ENCODE peak calls at places on chromosome 13, in ten cellular contexts. X is fibroblast of lung; V is fibroblast of villous mesenchyme; N is colonic mucosa; T is AG10803; B is WTC11; L is nephron progenitor cell; J is CD4-positive, alpha-beta T cell; I is neural progenitor cell; U is activated CD8-positive, alpha-beta T cell treated with anti-CD3 and anti-CD28 coated beads for 36 hours. P is an unnamed sample.

GRCh38 chr13:107765724-107766436 is 449.5 kb downstream of the LIG4 start:
- DNase-seq in X (no peak), V (no peak), N (no peak), T (no peak), B (no peak), L (no peak), J (no peak), I (no peak), U (no peak), P (no peak)

GRCh38 chr13:45511310-45512147 is 46.8 kb downstream of the COG3 start:
- DNase-seq in X (peak), V (peak), N (peak), T (peak), B (no peak), L (peak), J (no peak), I (peak), U (peak), P (no peak)

GRCh38 chr13:29538625-29538976 is 56.9 kb downstream of the SLC7A1 start:
- DNase-seq in X (peak), V (peak), N (no peak), T (peak), B (no peak), L (no peak), J (no peak), I (no peak), U (no peak), P (no peak)

GRCh38 chr13:80215368-80215767 is 125.6 kb downstream of the SPRY2 start:
- DNase-seq in X (peak), V (peak), N (no peak), T (peak), B (no peak), L (no peak), J (no peak), I (no peak), U (no peak), P (no peak)

GRCh38 chr13:79482271-79482970 is 1.5 kb downstream of the NDFIP2 start:
- DNase-seq in X (no peak), V (no peak), N (no peak), T (peak), B (no peak), L (no peak), J (no peak), I (no peak), U (no peak), P (no peak)

GRCh38 chr13:84430015-84430414 is 547.7 kb upstream of the SLITRK1 start:
- DNase-seq in X (no peak), V (no peak), N (no peak), T (peak), B (no peak), L (no peak), J (no peak), I (no peak), U (no peak), P (no peak)

GRCh38 chr13:60351326-60351725 is 45.7 kb upstream of the TDRD3 start:
- DNase-seq in X (peak), V (peak), N (no peak), T (peak), B (no peak), L (no peak), J (no peak), I (no peak), U (no peak), P (no peak)

GRCh38 chr13:82330499-82330898 is 1551.8 kb downstream of the SLITRK1 start:
- DNase-seq in X (peak), V (no peak), N (no peak), T (no peak), B (no peak), L (no peak), J (no peak), I (no peak), U (no peak), P (no peak)

GRCh38 chr13:20990910-20991525 is 70.4 kb downstream of the LATS2 start:
- DNase-seq in X (no peak), V (no peak), N (no peak), T (no peak), B (no peak), L (no peak), J (no peak), I (no peak), U (no peak), P (no peak)

GRCh38 chr13:24716011-24716410 is 35.8 kb downstream of the ATP12A start:
- DNase-seq in X (no peak), V (no peak), N (no peak), T (no peak), B (no peak), L (no peak), J (no peak), I (no peak), U (no peak), P (no peak)

GRCh38 chr13:39410089-39410901 is 192.7 kb downstream of the LHFPL6 start:
- DNase-seq in X (peak), V (peak), N (no peak), T (peak), B (no peak), L (no peak), J (no peak), I (no peak), U (no peak), P (no peak)

GRCh38 chr13:102028846-102029245 is 373.0 kb downstream of the FGF14 start:
- DNase-seq in X (no peak), V (no peak), N (no peak), T (no peak), B (no peak), L (no peak), J (no peak), I (no peak), U (no peak), P (no peak)

GRCh38 chr13:93345642-93346220 is 119.1 kb downstream of the GPC6 start:
- DNase-seq in X (no peak), V (peak), N (no peak), T (peak), B (no peak), L (no peak), J (no peak), I (no peak), U (no peak), P (no peak)

GRCh38 chr13:112346173-112346898 is 29.8 kb upstream of the SPACA7 start:
- DNase-seq in X (no peak), V (no peak), N (no peak), T (no peak), B (peak), L (peak), J (no peak), I (peak), U (peak), P (no peak)

GRCh38 chr13:61146158-61146557 is 269.5 kb downstream of the PCDH20 start:
- DNase-seq in X (no peak), V (no peak), N (no peak), T (no peak), B (no peak), L (no peak), J (no peak), I (no peak), U (no peak), P (no peak)

GRCh38 chr13:25679154-25679553 is 307.4 kb downstream of the ATP8A2 start:
- DNase-seq in X (no peak), V (no peak), N (no peak), T (no peak), B (no peak), L (no peak), J (no peak), I (no peak), U (no peak), P (no peak)

GRCh38 chr13:30743319-30744055 is 8.1 kb downstream of the ALOX5AP start:
- DNase-seq in X (peak), V (peak), N (peak), T (peak), B (no peak), L (no peak), J (no peak), I (no peak), U (peak), P (no peak)

GRCh38 chr13:35996360-35996759 is 134.8 kb downstream of the DCLK1 start:
- DNase-seq in X (no peak), V (no peak), N (no peak), T (no peak), B (no peak), L (no peak), J (no peak), I (no peak), U (no peak), P (no peak)

GRCh38 chr13:37306778-37307544 is 201.5 kb upstream of the CSNK1A1L start:
- DNase-seq in X (peak), V (peak), N (no peak), T (peak), B (no peak), L (no peak), J (no peak), I (no peak), U (no peak), P (no peak)

GRCh38 chr13:73625562-73626339 is 508.5 kb downstream of the KLF12 start:
- DNase-seq in X (no peak), V (no peak), N (no peak), T (no peak), B (no peak), L (no peak), J (peak), I (no peak), U (peak), P (no peak)

GRCh38 chr13:101996906-101997408 is 404.9 kb downstream of the FGF14 start:
- DNase-seq in X (no peak), V (no peak), N (no peak), T (no peak), B (no peak), L (no peak), J (no peak), I (no peak), U (no peak), P (no peak)

GRCh38 chr13:50124536-50125305 is 109.5 kb downstream of the KCNRG start:
- DNase-seq in X (peak), V (peak), N (peak), T (peak), B (peak), L (peak), J (peak), I (peak), U (no peak), P (peak)

GRCh38 chr13:76293346-76293745 is 592.9 kb downstream of the KCTD12 start:
- DNase-seq in X (peak), V (peak), N (no peak), T (peak), B (no peak), L (no peak), J (no peak), I (no peak), U (no peak), P (no peak)

GRCh38 chr13:94050039-94050438 is 429.4 kb downstream of the DCT start:
- DNase-seq in X (no peak), V (no peak), N (no peak), T (no peak), B (no peak), L (no peak), J (no peak), I (no peak), U (no peak), P (no peak)

GRCh38 chr13:59494560-59494970 is 669.2 kb downstream of the DIAPH3 start:
- DNase-seq in X (peak), V (peak), N (no peak), T (peak), B (no peak), L (no peak), J (no peak), I (no peak), U (no peak), P (no peak)

GRCh38 chr13:20967340-20967739 is 64.8 kb upstream of the XPO4 start:
- DNase-seq in X (no peak), V (no peak), N (no peak), T (no peak), B (no peak), L (no peak), J (no peak), I (no peak), U (no peak), P (no peak)

GRCh38 chr13:93932901-93933300 is 546.6 kb downstream of the DCT start:
- DNase-seq in X (no peak), V (no peak), N (no peak), T (no peak), B (no peak), L (no peak), J (no peak), I (no peak), U (no peak), P (no peak)

DNA sequence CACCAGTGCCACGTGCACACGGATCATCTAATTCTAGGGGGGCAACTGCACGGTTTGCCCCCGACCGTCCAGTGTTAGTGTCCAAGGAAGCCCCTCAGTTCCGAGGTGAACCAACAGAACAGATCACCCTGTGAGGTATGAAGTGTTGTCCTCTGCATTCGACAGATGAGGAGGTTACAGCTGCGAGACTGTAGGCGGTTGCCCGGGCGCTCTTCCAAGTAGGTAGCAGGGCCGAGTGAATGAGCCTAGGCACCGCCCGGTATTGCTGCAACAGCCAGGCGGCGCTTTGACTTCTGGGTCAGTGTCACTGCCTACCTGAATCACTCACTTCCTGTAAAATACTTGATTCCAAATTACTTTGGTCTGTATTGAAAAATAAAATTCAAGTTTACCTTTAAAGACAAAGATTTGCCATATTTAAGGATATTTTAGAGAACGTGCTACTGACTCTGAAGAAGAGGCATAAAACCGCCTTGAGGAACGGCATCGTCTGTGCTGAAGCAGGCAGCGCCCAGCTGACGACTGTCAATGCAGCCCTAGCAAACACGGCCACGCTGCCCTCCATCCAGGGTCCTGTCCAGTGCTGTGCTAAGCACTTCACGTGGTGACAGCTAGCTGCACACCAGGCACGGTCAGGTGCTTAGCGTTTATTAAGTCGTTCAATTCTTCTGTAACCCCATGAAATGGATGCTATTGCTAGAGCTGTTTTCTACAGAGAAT is 19.3 kb upstream of the RASA3 start:
- DNase-seq in X (peak), V (no peak), N (peak), T (no peak), B (no peak), L (no peak), J (peak), I (no peak), U (peak), P (no peak)
- TF ChIP-seq CTCF in X (no peak), V (no peak), N (no peak), T (no peak), B (no peak), L (no peak), J (no peak), I (no peak), U (no peak), P (no peak)

GRCh38 chr13:77696006-77696862 is 1.3 kb upstream of the SLAIN1 start:
- DNase-seq in X (no peak), V (no peak), N (no peak), T (no peak), B (no peak), L (no peak), J (no peak), I (peak), U (no peak), P (no peak)

GRCh38 chr13:77697208-77698103 is at the start of gene SLAIN1:
- DNase-seq in X (peak), V (no peak), N (peak), T (no peak), B (peak), L (peak), J (peak), I (peak), U (peak), P (no peak)

GRCh38 chr13:77696863-77697207 is 652 bp upstream of the SLAIN1 start:
- DNase-seq in X (no peak), V (no peak), N (no peak), T (no peak), B (no peak), L (no peak), J (no peak), I (no peak), U (no peak), P (no peak)

GRCh38 chr13:77699059-77699680 is 1.7 kb downstream of the SLAIN1 start:
- DNase-seq in X (no peak), V (no peak), N (no peak), T (no peak), B (no peak), L (no peak), J (no peak), I (no peak), U (no peak), P (no peak)

GRCh38 chr13:77698211-77699058 is 948 bp downstream of the SLAIN1 start:
- DNase-seq in X (peak), V (no peak), N (peak), T (peak), B (peak), L (peak), J (peak), I (peak), U (peak), P (no peak)
- TF ChIP-seq CTCF in X (no peak), V (no peak), N (no peak), T (no peak), B (no peak), L (no peak), J (no peak), I (peak), U (no peak), P (no peak)

GRCh38 chr13:51479199-51479523 is 26.3 kb upstream of the INTS6 start:
- DNase-seq in X (peak), V (no peak), N (no peak), T (peak), B (no peak), L (no peak), J (no peak), I (no peak), U (no peak), P (no peak)
- TF ChIP-seq CTCF in X (no peak), V (no peak), N (no peak), T (no peak), B (no peak), L (no peak), J (no peak), I (no peak), U (no peak), P (no peak)

GRCh38 chr13:42660367-42660965 is 86.5 kb downstream of the TNFSF11 start:
- DNase-seq in X (peak), V (peak), N (no peak), T (peak), B (no peak), L (no peak), J (no peak), I (no peak), U (no peak), P (no peak)
- TF ChIP-seq CTCF in X (peak), V (peak), N (no peak), T (peak), B (no peak), L (no peak), J (no peak), I (no peak), U (no peak), P (peak)

GRCh38 chr13:41013834-41014233 is 5.3 kb downstream of the ELF1 start:
- DNase-seq in X (no peak), V (no peak), N (no peak), T (no peak), B (no peak), L (no peak), J (no peak), I (no peak), U (no peak), P (no peak)

GRCh38 chr13:41011382-41011956 is 7.6 kb downstream of the ELF1 start:
- DNase-seq in X (no peak), V (no peak), N (no peak), T (no peak), B (no peak), L (no peak), J (no peak), I (no peak), U (no peak), P (no peak)

GRCh38 chr13:41008349-41008980 is 10.7 kb downstream of the ELF1 start:
- DNase-seq in X (peak), V (peak), N (no peak), T (peak), B (no peak), L (no peak), J (no peak), I (no peak), U (no peak), P (no peak)

GRCh38 chr13:41015920-41016319 is 3.2 kb downstream of the ELF1 start:
- DNase-seq in X (no peak), V (no peak), N (no peak), T (no peak), B (no peak), L (no peak), J (no peak), I (no peak), U (no peak), P (no peak)

DNA sequence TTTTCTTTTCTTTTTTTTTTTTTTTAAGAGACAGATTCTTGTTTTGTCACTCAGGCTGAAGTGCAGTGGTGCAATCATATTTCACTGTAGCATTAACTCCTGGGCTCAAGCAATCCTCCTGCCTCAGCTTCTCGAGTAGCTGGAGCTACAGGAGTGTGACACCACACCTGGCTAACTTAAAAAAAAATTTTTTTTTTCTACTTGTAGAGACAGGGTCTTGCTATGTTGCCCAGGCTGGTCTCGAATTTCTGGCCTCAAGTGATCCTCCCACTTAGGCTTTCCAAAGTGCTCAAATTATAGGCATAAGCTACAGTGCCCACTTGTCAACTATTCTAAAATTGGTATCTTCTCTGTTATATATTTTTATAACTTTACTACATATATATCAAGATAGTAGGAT is 6.6 kb downstream of the ELF1 start:
- DNase-seq in X (no peak), V (no peak), N (no peak), T (no peak), B (no peak), L (no peak), J (no peak), I (no peak), U (no peak), P (no peak)
- TF ChIP-seq CTCF in X (no peak), V (no peak), N (no peak), T (no peak), B (no peak), L (no peak), J (no peak), I (no peak), U (no peak), P (no peak)

GRCh38 chr13:110963554-110963970 is 48.7 kb upstream of the ANKRD10 start:
- DNase-seq in X (no peak), V (no peak), N (no peak), T (no peak), B (no peak), L (no peak), J (no peak), I (no peak), U (no peak), P (no peak)

GRCh38 chr13:110964229-110965037 is 49.6 kb upstream of the ANKRD10 start:
- DNase-seq in X (no peak), V (no peak), N (no peak), T (no peak), B (no peak), L (no peak), J (no peak), I (no peak), U (no peak), P (no peak)

GRCh38 chr13:110965038-110965754 is 50.3 kb upstream of the ANKRD10 start:
- DNase-seq in X (peak), V (peak), N (no peak), T (no peak), B (no peak), L (no peak), J (no peak), I (no peak), U (peak), P (no peak)

GRCh38 chr13:110960219-110960618 is 45.4 kb upstream of the ANKRD10 start:
- DNase-seq in X (no peak), V (no peak), N (no peak), T (no peak), B (no peak), L (no peak), J (no peak), I (no peak), U (no peak), P (no peak)

DNA sequence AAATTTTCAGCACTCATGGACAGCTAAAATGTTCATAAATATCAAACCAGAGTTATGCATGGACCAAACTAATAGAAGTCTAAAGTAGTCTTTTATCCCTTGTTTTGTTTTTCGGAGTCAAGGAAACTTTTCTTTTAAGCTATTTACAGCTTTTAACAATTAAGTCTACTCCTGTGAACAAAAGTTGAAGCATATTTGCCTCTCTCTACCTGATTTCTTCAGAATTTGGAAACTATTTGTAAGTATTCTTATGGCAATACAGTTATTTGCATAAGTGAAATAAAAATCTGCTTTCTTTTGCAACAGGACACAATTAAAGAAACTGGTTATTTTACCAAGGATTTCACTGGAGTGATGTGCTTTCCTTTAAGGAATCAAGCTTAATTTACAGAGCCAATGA is 47.1 kb upstream of the ANKRD10 start:
- DNase-seq in X (peak), V (no peak), N (no peak), T (no peak), B (no peak), L (no peak), J (no peak), I (no peak), U (no peak), P (no peak)
- TF ChIP-seq CTCF in X (no peak), V (no peak), N (no peak), T (no peak), B (no peak), L (no peak), J (no peak), I (no peak), U (no peak), P (no peak)

GRCh38 chr13:46905249-46905648 is 8.4 kb upstream of the HTR2A start:
- DNase-seq in X (peak), V (peak), N (no peak), T (peak), B (no peak), L (no peak), J (no peak), I (no peak), U (no peak), P (no peak)
- TF ChIP-seq CTCF in X (peak), V (peak), N (no peak), T (peak), B (no peak), L (no peak), J (no peak), I (peak), U (no peak), P (no peak)

P was measured in osteocyte.